ENCODE peak calls at places on chromosomes 5 and 9, in seven cellular contexts. Q is HCT116, E is HepG2, L is H1, Z is SK-N-SH, F is K562, A is GM12878. B is an unnamed sample. For H3K4me1, the result is how much of the 10 kb centered on the place peaks cover.

GRCh38 chr5:32713396-32714381 is 2.6 kb downstream of the NPR3 start:
- DNase-seq in Q (no peak), E (no peak), L (peak), Z (peak), F (no peak), A (no peak), B (no peak)

GRCh38 chr5:135244620-135245021 is 154.4 kb downstream of the MACROH2A1 start:
- DNase-seq in Q (no peak), E (no peak), L (peak), Z (no peak), F (no peak), A (no peak), B (no peak)

GRCh38 chr5:93299596-93300308 is 281.3 kb downstream of the NR2F1-AS1 start:
- DNase-seq in Q (no peak), E (no peak), L (peak), Z (no peak), F (no peak), A (no peak), B (no peak)

GRCh38 chr9:35736201-35736633 is 3.8 kb downstream of the CREB3 start:
- DNase-seq in Q (peak), E (peak), L (peak), Z (peak), F (peak), A (no peak), B (peak)

GRCh38 chr5:158725223-158725825 is 374.4 kb downstream of the EBF1 start:
- DNase-seq in Q (no peak), E (no peak), L (no peak), Z (no peak), F (no peak), A (no peak), B (no peak)

GRCh38 chr5:139282195-139282557 is 11.4 kb upstream of the MATR3 start:
- DNase-seq in Q (no peak), E (no peak), L (no peak), Z (no peak), F (no peak), A (no peak), B (no peak)

GRCh38 chr9:14962193-14962899 is 52.1 kb upstream of the FREM1 start:
- DNase-seq in Q (no peak), E (no peak), L (no peak), Z (no peak), F (no peak), A (no peak), B (no peak)

GRCh38 chr5:89878140-89878570 is 531.4 kb downstream of the CETN3 start:
- DNase-seq in Q (peak), E (peak), L (no peak), Z (no peak), F (peak), A (no peak), B (no peak)

GRCh38 chr9:128628471-128629048 is 28.1 kb downstream of the DYNC2I2 start:
- DNase-seq in Q (no peak), E (peak), L (no peak), Z (peak), F (peak), A (no peak), B (no peak)

GRCh38 chr5:55994502-55994997 is at the start of gene IL6ST:
- DNase-seq in Q (no peak), E (peak), L (no peak), Z (no peak), F (peak), A (no peak), B (peak)

GRCh38 chr5:142325677-142326479 is 1.1 kb upstream of the SPRY4 start:
- DNase-seq in Q (peak), E (peak), L (peak), Z (peak), F (peak), A (no peak), B (peak)

GRCh38 chr9:21070171-21070571 is 7.6 kb downstream of the IFNB1 start:
- DNase-seq in Q (peak), E (no peak), L (no peak), Z (no peak), F (no peak), A (no peak), B (no peak)

GRCh38 chr9:132486706-132487350 is 76.8 kb downstream of the CFAP77 start:
- DNase-seq in Q (no peak), E (no peak), L (no peak), Z (peak), F (no peak), A (no peak), B (no peak)

GRCh38 chr5:140996055-140996454 is 29.8 kb downstream of the PCDHAC2 start:
- DNase-seq in Q (no peak), E (no peak), L (no peak), Z (no peak), F (no peak), A (no peak), B (no peak)

GRCh38 chr5:123814796-123815479 is 303.0 kb downstream of the CSNK1G3 start:
- DNase-seq in Q (no peak), E (no peak), L (no peak), Z (peak), F (no peak), A (no peak), B (no peak)

GRCh38 chr5:1547236-1547635 is 23.5 kb upstream of the LPCAT1 start:
- DNase-seq in Q (no peak), E (no peak), L (no peak), Z (no peak), F (no peak), A (no peak), B (no peak)

GRCh38 chr5:126614189-126614588 is 13.4 kb downstream of the PHAX start:
- DNase-seq in Q (no peak), E (no peak), L (peak), Z (no peak), F (no peak), A (no peak), B (no peak)

GRCh38 chr5:126610163-126610562 is 9.4 kb downstream of the PHAX start:
- DNase-seq in Q (no peak), E (no peak), L (no peak), Z (no peak), F (no peak), A (no peak), B (no peak)

GRCh38 chr5:126619781-126620180 is 19.0 kb downstream of the PHAX start:
- DNase-seq in Q (no peak), E (no peak), L (no peak), Z (no peak), F (no peak), A (no peak), B (no peak)

GRCh38 chr5:126610616-126611015 is 9.9 kb downstream of the PHAX start:
- DNase-seq in Q (no peak), E (no peak), L (peak), Z (no peak), F (no peak), A (no peak), B (no peak)

GRCh38 chr5:126615286-126615685 is 14.5 kb downstream of the PHAX start:
- DNase-seq in Q (no peak), E (no peak), L (no peak), Z (no peak), F (no peak), A (peak), B (no peak)
- H3K9ac ChIP-seq in Q (no peak), E (no peak), L (no peak), Z (no peak), F (no peak), A (no peak), B (no peak)

DNA sequence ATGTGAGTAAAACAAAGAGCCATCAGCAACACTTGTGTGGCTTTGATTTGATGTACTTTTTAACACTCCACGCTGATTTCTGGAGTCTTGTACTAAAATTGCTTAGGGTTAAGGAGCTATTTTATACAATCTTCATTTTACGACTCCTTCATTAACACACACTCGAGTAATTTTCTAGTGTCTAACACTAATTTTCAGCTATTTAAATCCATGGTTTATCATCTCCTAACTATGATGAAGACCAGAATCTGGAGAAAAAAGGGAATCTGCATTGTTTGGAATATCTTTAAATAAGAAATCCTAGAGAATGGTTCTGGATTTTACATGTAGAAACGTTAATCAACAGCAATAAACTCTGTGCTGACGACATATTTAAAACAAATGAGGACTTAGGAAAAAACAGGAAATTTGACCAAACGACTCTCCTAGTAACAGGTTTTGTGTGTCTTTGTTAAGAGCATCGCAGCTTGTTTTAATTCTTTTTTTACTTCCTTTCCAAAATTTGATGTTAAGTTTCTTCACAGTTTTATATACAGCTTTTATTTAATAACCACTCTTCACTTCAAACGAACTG is 138.4 kb downstream of the AOPEP start:
- DNase-seq in Q (no peak), E (no peak), L (no peak), Z (no peak), F (no peak), A (no peak), B (no peak)
- H3K4me1 ChIP-seq in Q (under half), E (half or more), L (under half), Z (half or more), F (under half), A (under half), B (under half)

GRCh38 chr9:82512724-82513123 is 524.2 kb downstream of the SPATA31D1 start:
- DNase-seq in Q (no peak), E (no peak), L (no peak), Z (no peak), F (no peak), A (no peak), B (no peak)
- TF ChIP-seq YY1 in Q (no peak), E (no peak), L (no peak), Z (no peak), F (no peak), A (no peak), B (no peak)

GRCh38 chr5:172004824-172005237 is 1.6 kb downstream of the FBXW11 start:
- DNase-seq in Q (no peak), E (no peak), L (no peak), Z (no peak), F (peak), A (peak), B (no peak)
- H3K9ac ChIP-seq in Q (peak), E (peak), L (no peak), Z (peak), F (peak), A (peak), B (peak)

DNA sequence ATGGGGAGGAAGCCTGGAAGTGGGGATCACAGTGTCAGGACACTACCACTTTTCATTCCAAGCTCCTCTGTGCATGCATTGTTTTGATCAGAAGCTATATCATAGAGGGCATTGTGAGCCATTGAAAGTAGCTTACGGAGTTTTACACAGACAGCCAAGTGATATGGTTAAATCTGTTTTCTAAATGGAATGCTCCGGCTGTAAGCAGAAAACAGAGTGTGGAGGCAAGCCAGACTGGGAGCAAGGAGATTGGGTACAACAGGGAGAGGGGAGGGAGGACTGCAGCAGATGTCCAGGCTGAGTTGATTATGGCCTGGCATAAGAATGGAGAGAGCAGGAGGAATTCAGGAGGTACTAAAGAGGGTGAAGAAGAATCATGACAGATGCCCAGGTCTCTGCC is 15.5 kb upstream of the SOWAHA start:
- DNase-seq in Q (no peak), E (no peak), L (peak), Z (no peak), F (no peak), A (no peak), B (no peak)
- H3K4me1 ChIP-seq in Q (under half), E (under half), L (under half), Z (under half), F (under half), A (under half), B (under half)

GRCh38 chr5:13664377-13664776 is 280.1 kb downstream of the DNAH5 start:
- DNase-seq in Q (no peak), E (no peak), L (no peak), Z (no peak), F (no peak), A (no peak), B (no peak)
- TF ChIP-seq YY1 in Q (no peak), E (no peak), L (no peak), Z (no peak), F (no peak), A (no peak), B (no peak)

DNA sequence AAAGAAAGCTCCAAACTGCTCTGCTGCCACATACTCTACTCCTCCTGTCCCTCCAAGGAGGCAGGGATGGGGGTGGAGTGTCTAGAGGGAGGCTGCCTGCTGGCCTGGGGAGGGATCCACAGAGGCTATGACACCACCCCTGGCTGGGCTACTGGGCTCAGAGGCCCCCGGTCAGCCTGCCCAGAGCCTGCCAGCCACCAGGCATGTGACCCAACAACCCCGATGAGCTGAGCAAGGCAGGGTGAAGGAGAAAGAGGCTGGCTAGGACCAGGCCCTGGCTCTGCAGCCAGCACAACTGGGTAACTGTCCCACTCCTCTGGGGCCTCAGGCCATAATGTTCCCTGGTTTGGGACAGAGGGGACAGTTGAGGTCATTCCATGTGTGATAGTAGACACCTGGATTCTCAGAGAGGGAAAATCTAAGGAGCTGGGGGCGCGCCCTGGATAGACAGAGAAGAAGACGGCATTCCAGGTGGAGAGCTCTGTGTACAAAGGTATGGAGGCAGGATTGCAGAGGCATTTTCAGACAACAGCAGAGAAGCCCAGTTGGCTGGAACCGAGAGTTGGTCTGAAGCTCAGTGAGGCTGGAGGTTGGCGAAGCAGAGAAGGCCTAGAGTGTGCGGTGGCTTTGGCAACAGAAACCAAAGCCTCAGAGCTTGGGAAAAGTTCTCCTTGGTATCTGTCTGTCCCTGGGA is 33.8 kb upstream of the IL17B start:
- DNase-seq in Q (no peak), E (no peak), L (no peak), Z (no peak), F (no peak), A (no peak), B (no peak)
- H3K9ac ChIP-seq in Q (no peak), E (no peak), L (no peak), Z (no peak), F (no peak), A (no peak), B (peak)

GRCh38 chr9:130212543-130213297 is 40.5 kb downstream of the NCS1 start:
- DNase-seq in Q (no peak), E (no peak), L (no peak), Z (no peak), F (no peak), A (no peak), B (no peak)
- H3K4me1 ChIP-seq in Q (under half), E (under half), L (under half), Z (under half), F (half or more), A (under half), B (half or more)